ENCODE peak calls at places on chromosomes 13 and 19, in ten cellular contexts. C is adrenal gland, T is A549, E is heart left ventricle, G is stomach, Y is vagina, X is IMR-90, D is Peyer's patch, U is thyroid gland, A is body of pancreas. V is an unnamed sample.

GRCh38 chr13:107585466-107585865 is 629.9 kb downstream of the LIG4 start:
- DNase-seq in C (no peak), T (no peak), E (no peak), G (no peak), Y (no peak), X (peak; percentile 46), D (no peak), U (no peak), A (peak; percentile 16), V (no peak)

GRCh38 chr19:31283701-31284100 is 65.5 kb downstream of the TSHZ3 start:
- DNase-seq in C (no peak), T (no peak), E (no peak), G (no peak), Y (no peak), X (no peak), D (no peak), U (no peak), A (no peak), V (no peak)

GRCh38 chr19:11480927-11481776 is at the start of gene ELAVL3:
- DNase-seq in C (no peak), T (no peak), E (no peak), G (no peak), Y (no peak), X (no peak), D (no peak), U (no peak), A (no peak), V (no peak)

GRCh38 chr19:35140898-35141626 is 2.0 kb upstream of the FXYD7 start:
- DNase-seq in C (peak; percentile 96), T (peak; percentile 100), E (peak; percentile 94), G (peak; percentile 97), Y (no peak), X (peak; percentile 86), D (peak; percentile 94), U (peak; percentile 57), A (peak; percentile 94), V (peak; percentile 92)

GRCh38 chr19:45782820-45783785 is 813 bp upstream of the DMPK start:
- DNase-seq in C (peak; percentile 72), T (peak; percentile 84), E (peak; percentile 92), G (no peak), Y (no peak), X (peak; percentile 71), D (no peak), U (no peak), A (no peak), V (peak; percentile 48)

GRCh38 chr13:27794075-27794691 is 1.9 kb downstream of the GSX1 start:
- DNase-seq in C (no peak), T (no peak), E (no peak), G (no peak), Y (no peak), X (no peak), D (no peak), U (no peak), A (no peak), V (no peak)

GRCh38 chr19:4016486-4016885 is 8.9 kb downstream of the PIAS4 start:
- DNase-seq in C (no peak), T (no peak), E (no peak), G (no peak), Y (no peak), X (no peak), D (no peak), U (no peak), A (no peak), V (no peak)

GRCh38 chr13:59354665-59355064 is 809.1 kb downstream of the DIAPH3 start:
- DNase-seq in C (no peak), T (no peak), E (no peak), G (no peak), Y (no peak), X (no peak), D (no peak), U (no peak), A (no peak), V (no peak)

GRCh38 chr19:16076154-16076957 is at the start of gene TPM4:
- DNase-seq in C (peak; percentile 92), T (peak; percentile 65), E (peak; percentile 92), G (peak; percentile 84), Y (no peak), X (peak; percentile 96), D (peak; percentile 80), U (peak; percentile 72), A (peak; percentile 86), V (peak; percentile 95)

GRCh38 chr13:105587786-105588185 is 947.7 kb downstream of the EFNB2 start:
- DNase-seq in C (no peak), T (peak; percentile 14), E (no peak), G (no peak), Y (no peak), X (peak; percentile 2), D (no peak), U (no peak), A (no peak), V (no peak)

DNA sequence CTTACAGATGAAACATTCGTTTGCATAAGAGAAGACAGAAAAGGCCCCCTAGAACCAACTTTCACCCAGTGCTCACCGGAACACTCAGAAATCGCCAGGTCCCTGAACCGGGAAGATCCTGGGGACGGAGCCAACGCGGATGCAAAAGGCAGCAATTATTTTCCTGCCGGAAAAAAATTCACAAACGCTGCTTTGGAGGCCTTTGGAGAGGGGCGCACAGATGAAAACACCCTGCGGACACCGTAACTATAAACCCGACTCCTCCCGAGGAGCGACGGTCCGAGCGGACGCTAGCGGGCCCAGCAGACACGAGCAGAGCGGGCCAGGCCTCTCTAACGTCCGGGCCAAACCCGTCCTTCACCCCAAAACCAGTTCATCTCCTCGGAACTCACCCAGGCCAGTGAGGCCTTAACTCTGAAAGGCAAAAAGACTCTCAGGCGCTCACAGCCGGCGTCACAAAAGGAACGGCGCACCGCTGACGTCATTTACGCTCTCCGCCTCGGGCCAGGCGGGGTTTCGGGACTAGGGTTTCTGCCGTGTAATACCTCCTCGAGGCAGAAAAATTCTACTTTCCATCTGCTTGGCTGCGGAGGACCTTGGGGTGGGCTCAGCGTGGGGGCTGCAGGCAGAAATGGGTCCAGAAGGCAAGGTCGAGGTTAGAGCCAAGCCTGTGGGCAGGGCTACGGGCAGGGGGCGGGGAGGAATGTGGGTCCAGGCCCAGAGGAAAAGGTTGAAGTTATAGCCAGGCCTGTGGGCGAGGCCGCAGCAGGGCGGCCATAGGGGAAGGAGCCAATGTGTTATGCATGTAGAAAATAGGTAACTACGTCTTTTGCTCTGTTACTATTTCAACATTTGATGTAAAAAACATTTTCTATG is at the start of gene ZNF426:
- DNase-seq in C (peak; percentile 87), T (peak; percentile 20), E (peak; percentile 91), G (peak; percentile 85), Y (no peak), X (peak; percentile 91), D (peak; percentile 76), U (peak; percentile 82), A (peak; percentile 79), V (peak; percentile 93)
- TF ChIP-seq POLR2A in C (peak; percentile 40), T (no peak), E (peak; percentile 39), G (no peak), Y (no peak), X (peak; percentile 84), D (no peak), U (peak; percentile 51), A (peak; percentile 66), V (no peak)

GRCh38 chr19:51467864-51468544 is 9.8 kb upstream of the SIGLEC8 start:
- DNase-seq in C (no peak), T (no peak), E (no peak), G (peak; percentile 4), Y (no peak), X (no peak), D (no peak), U (no peak), A (no peak), V (no peak)
- TF ChIP-seq CTCF in C (no peak), T (no peak), E (no peak), G (no peak), Y (no peak), X (no peak), D (no peak), U (no peak), A (no peak), V (no peak)

GRCh38 chr13:113814435-113814821 is 49.4 kb downstream of the GAS6 start:
- DNase-seq in C (no peak), T (no peak), E (no peak), G (no peak), Y (no peak), X (peak; percentile 34), D (no peak), U (peak; percentile 71), A (peak; percentile 40), V (no peak)

GRCh38 chr13:113816925-113817859 is 46.7 kb downstream of the GAS6 start:
- DNase-seq in C (peak; percentile 87), T (peak; percentile 60), E (peak; percentile 90), G (peak; percentile 97), Y (no peak), X (peak; percentile 83), D (peak; percentile 85), U (peak; percentile 97), A (peak; percentile 96), V (peak; percentile 90)

GRCh38 chr13:113813749-113814434 is 50.0 kb downstream of the GAS6 start:
- DNase-seq in C (no peak), T (no peak), E (no peak), G (no peak), Y (no peak), X (no peak), D (no peak), U (no peak), A (peak; percentile 62), V (peak; percentile 86)

GRCh38 chr13:113816248-113816924 is 47.5 kb downstream of the GAS6 start:
- DNase-seq in C (no peak), T (no peak), E (no peak), G (no peak), Y (no peak), X (peak; percentile 45), D (no peak), U (peak; percentile 25), A (no peak), V (no peak)

DNA sequence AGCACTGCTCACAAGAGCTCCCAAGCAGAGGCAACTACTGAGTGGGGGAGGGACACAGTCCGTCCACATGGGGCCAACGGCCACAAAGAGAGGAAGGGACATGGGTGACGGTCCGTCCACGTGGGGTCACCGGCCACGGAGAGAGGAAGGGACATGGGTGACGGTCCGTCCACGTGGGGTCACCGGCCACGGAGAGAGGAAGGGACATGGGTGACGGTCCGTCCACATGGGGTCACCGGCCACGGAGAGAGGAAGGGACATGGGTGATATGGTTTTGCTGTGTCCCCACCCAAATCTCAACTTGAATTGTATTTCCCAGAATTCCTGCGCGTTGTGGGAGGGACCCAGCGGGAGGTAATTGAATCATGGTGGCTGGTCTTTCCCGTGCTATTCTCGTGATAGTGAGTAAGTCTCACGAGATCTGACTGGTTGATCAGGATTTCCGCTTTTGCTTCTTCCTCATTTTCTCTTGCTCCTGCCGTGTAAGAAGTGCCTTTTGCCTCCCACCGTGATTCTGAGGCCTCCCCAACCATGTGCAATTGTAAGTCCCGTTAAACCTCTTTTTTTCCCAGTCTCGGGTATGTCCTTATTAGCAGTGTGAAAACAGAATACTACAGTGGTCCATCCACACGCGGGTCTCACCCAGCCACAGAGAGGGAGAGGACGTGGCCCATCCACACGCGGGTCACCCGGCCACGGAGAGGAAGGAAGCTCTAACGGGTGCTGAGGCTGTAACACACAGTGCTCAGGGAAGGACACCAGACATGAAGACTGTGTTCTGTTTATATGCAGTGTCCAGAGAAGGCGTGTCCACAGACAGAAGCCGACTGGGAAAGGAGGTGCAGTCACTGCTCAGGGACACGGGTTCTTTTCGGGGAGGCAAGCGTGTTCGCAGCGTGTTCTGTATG is 48.5 kb downstream of the GAS6 start:
- DNase-seq in C (no peak), T (no peak), E (no peak), G (no peak), Y (no peak), X (no peak), D (no peak), U (no peak), A (no peak), V (no peak)
- H3K4me3 ChIP-seq in C (no peak overlapping the region), T (no peak overlapping the region), E (peak overlapping the region; percentile 43), G (peak overlapping the region; percentile 2), Y (no peak overlapping the region), X (no peak overlapping the region), D (peak overlapping the region; percentile 43), U (no peak overlapping the region), A (no peak overlapping the region), V (no peak overlapping the region)

GRCh38 chr13:103273825-103274224 is 207.6 kb upstream of the SLC10A2 start:
- DNase-seq in C (no peak), T (no peak), E (no peak), G (no peak), Y (no peak), X (no peak), D (no peak), U (no peak), A (no peak), V (no peak)
- TF ChIP-seq POLR2A in C (no peak), T (no peak), E (no peak), G (no peak), Y (no peak), X (no peak), D (no peak), U (no peak), A (no peak), V (no peak)